ENCODE peak calls at places on chromosomes 13 and 19, in four cellular contexts. I, W, V and Z are unnamed samples.

GRCh38 chr13:24995225-24995804 is 100.6 kb upstream of the PABPC3 start:
- DNase-seq in I (peak), W (peak), V (peak), Z (no peak)

GRCh38 chr19:3320354-3320670 is 46.1 kb upstream of the NFIC start:
- DNase-seq in I (no peak), W (no peak), V (no peak), Z (no peak)

GRCh38 chr19:52270266-52270885 is 989 bp downstream of the ZNF766 start:
- DNase-seq in I (peak), W (no peak), V (peak), Z (no peak)

GRCh38 chr13:47033216-47033615 is 136.4 kb upstream of the HTR2A start:
- DNase-seq in I (no peak), W (peak), V (no peak), Z (no peak)

GRCh38 chr13:93227906-93228801 is 1.5 kb downstream of the GPC6 start:
- DNase-seq in I (no peak), W (peak), V (peak), Z (peak)

GRCh38 chr13:98144501-98145350 is 1.8 kb downstream of the FARP1 start:
- DNase-seq in I (no peak), W (peak), V (peak), Z (no peak)

GRCh38 chr13:75365724-75366173 is 116.2 kb downstream of the TBC1D4 start:
- DNase-seq in I (no peak), W (peak), V (no peak), Z (no peak)

GRCh38 chr19:18020212-18021067 is 12.5 kb downstream of the ARRDC2 start:
- DNase-seq in I (no peak), W (no peak), V (no peak), Z (peak)

GRCh38 chr13:46166221-46166584 is 15.8 kb downstream of the LCP1 start:
- DNase-seq in I (no peak), W (no peak), V (no peak), Z (no peak)

GRCh38 chr19:4589579-4590410 is 30.3 kb upstream of the SEMA6B start:
- DNase-seq in I (peak), W (no peak), V (peak), Z (no peak)

GRCh38 chr19:9850235-9850959 is 15.3 kb downstream of the PIN1 start:
- DNase-seq in I (no peak), W (no peak), V (peak), Z (no peak)

GRCh38 chr13:111076156-111077013 is 38.7 kb upstream of the ARHGEF7 start:
- DNase-seq in I (no peak), W (no peak), V (no peak), Z (no peak)

GRCh38 chr19:16886305-16886880 is 2.4 kb upstream of the F2RL3 start:
- DNase-seq in I (no peak), W (no peak), V (no peak), Z (no peak)

GRCh38 chr19:29294343-29294811 is 81.4 kb upstream of the UQCRFS1 start:
- DNase-seq in I (no peak), W (no peak), V (no peak), Z (no peak)

GRCh38 chr19:13846533-13847032 is 30.4 kb upstream of the NANOS3 start:
- DNase-seq in I (peak), W (peak), V (no peak), Z (peak)

GRCh38 chr19:16899566-16900075 is 10.8 kb downstream of the F2RL3 start:
- DNase-seq in I (peak), W (no peak), V (peak), Z (no peak)

GRCh38 chr13:52084971-52085370 is 43.9 kb downstream of the NEK5 start:
- DNase-seq in I (no peak), W (no peak), V (no peak), Z (no peak)

GRCh38 chr13:59846845-59847620 is 316.7 kb downstream of the DIAPH3 start:
- DNase-seq in I (no peak), W (no peak), V (no peak), Z (no peak)

GRCh38 chr13:113922412-113923118 is 51.3 kb downstream of the C13orf46 start:
- DNase-seq in I (no peak), W (no peak), V (no peak), Z (no peak)

GRCh38 chr19:9741476-9742171 is 26.9 kb downstream of the ZNF846 start:
- DNase-seq in I (no peak), W (no peak), V (no peak), Z (no peak)

GRCh38 chr13:24911135-24911524 is 147.2 kb downstream of the RNF17 start:
- DNase-seq in I (no peak), W (no peak), V (no peak), Z (no peak)